ENCODE peak calls at places on chromosomes 2 and 18, in eight cellular contexts. S is activated naive CD8-positive, alpha-beta T cell treated with anti-CD3 and anti-CD28 coated beads for 36 hours; M is activated naive CD4-positive, alpha-beta T cell treated with anti-CD3 and anti-CD28 coated beads for 36 hours; F is retina; Q is caudate nucleus; D is right atrium auricular region; J is NCI-H2171 treated with DMSO at 0.1 percent for 48 hours; T is T-helper 17 cell. X is an unnamed sample.

GRCh38 chr18:48660346-48661228 is 121.8 kb downstream of the CTIF start:
- DNase-seq in F (peak; percentile 43), S (no peak), J (no peak), T (no peak), M (no peak), D (no peak), Q (no peak), X (no peak)

GRCh38 chr2:6946722-6947121 is 29.5 kb downstream of the RNF144A start:
- DNase-seq in Q (no peak), D (no peak), T (no peak), J (no peak), S (no peak), M (no peak), F (no peak), X (no peak)

GRCh38 chr2:202771741-202772470 is 99.7 kb downstream of the ICA1L start:
- DNase-seq in M (no peak), Q (no peak), D (peak; percentile 63), F (no peak), S (no peak), J (no peak), T (no peak), X (no peak)

GRCh38 chr18:156514-157230 is 1.7 kb upstream of the USP14 start:
- DNase-seq in F (no peak), M (no peak), J (no peak), Q (no peak), D (no peak), T (no peak), S (no peak), X (no peak)

GRCh38 chr18:24862225-24862893 is 401.9 kb downstream of the HRH4 start:
- DNase-seq in F (peak; percentile 63), J (no peak), M (no peak), T (no peak), S (no peak), D (no peak), Q (no peak), X (no peak)

GRCh38 chr18:11125372-11126315 is 23.7 kb downstream of the PIEZO2 start:
- DNase-seq in F (no peak), D (no peak), J (no peak), S (no peak), M (no peak), T (no peak), Q (no peak), X (no peak)

GRCh38 chr18:11495441-11495840 is 114.0 kb upstream of the SLC35G4 start:
- DNase-seq in D (no peak), Q (no peak), M (no peak), T (no peak), J (no peak), S (no peak), F (no peak), X (no peak)

GRCh38 chr2:8643238-8643995 is 38.4 kb upstream of the ID2 start:
- DNase-seq in S (no peak), Q (no peak), D (no peak), M (no peak), F (no peak), T (no peak), J (no peak), X (no peak)

GRCh38 chr2:66439291-66440010 is 4.5 kb downstream of the MEIS1 start:
- DNase-seq in D (no peak), F (peak; percentile 74), Q (peak; percentile 44), T (no peak), J (no peak), S (no peak), M (no peak), X (no peak)

GRCh38 chr2:71042287-71042686 is 26.2 kb upstream of the NAGK start:
- DNase-seq in F (no peak), J (no peak), D (no peak), Q (no peak), T (no peak), S (no peak), M (no peak), X (no peak)

GRCh38 chr2:163641986-163642385 is 93.8 kb downstream of the FIGN start:
- DNase-seq in Q (no peak), F (no peak), S (no peak), D (no peak), T (no peak), M (no peak), J (no peak), X (no peak)

GRCh38 chr2:195985731-195986130 is 82.9 kb downstream of the DNAH7 start:
- DNase-seq in M (no peak), Q (no peak), S (no peak), F (no peak), J (no peak), D (no peak), T (no peak), X (no peak)

GRCh38 chr2:28339516-28340175 is 53.0 kb upstream of the FOSL2 start:
- DNase-seq in S (no peak), F (no peak), T (no peak), D (no peak), J (no peak), M (no peak), Q (no peak), X (no peak)

GRCh38 chr2:88880441-88880953 is 189.0 kb downstream of the RPIA start:
- DNase-seq in J (peak; percentile 57), Q (no peak), F (peak; percentile 59), M (peak; percentile 61), S (peak; percentile 14), D (peak; percentile 63), T (peak; percentile 7), X (no peak)

GRCh38 chr18:35695803-35696202 is 114.3 kb downstream of the GALNT1 start:
- DNase-seq in M (no peak), J (peak; percentile 77), Q (peak; percentile 74), S (no peak), F (no peak), D (peak; percentile 69), T (no peak), X (no peak)

GRCh38 chr2:221747289-221747972 is 175.3 kb upstream of the EPHA4 start:
- DNase-seq in J (no peak), D (no peak), S (no peak), M (no peak), T (no peak), F (no peak), Q (no peak), X (no peak)

GRCh38 chr2:238092486-238093035 is 7.6 kb upstream of the ESPNL start:
- DNase-seq in S (no peak), Q (no peak), M (peak; percentile 1), D (peak; percentile 21), J (no peak), F (no peak), T (no peak), X (no peak)

GRCh38 chr2:17520761-17521160 is 2.5 kb upstream of the RAD51AP2 start:
- DNase-seq in M (no peak), Q (no peak), D (no peak), J (no peak), T (no peak), S (no peak), F (no peak), X (no peak)

GRCh38 chr2:17272649-17273048 is 245.6 kb downstream of the RAD51AP2 start:
- DNase-seq in Q (no peak), S (no peak), T (no peak), D (no peak), J (no peak), M (no peak), F (no peak), X (no peak)

GRCh38 chr2:24111407-24111861 is 11.7 kb downstream of the PFN4 start:
- DNase-seq in J (no peak), T (no peak), S (no peak), Q (no peak), M (no peak), D (no peak), F (no peak), X (no peak)

GRCh38 chr18:22734812-22735627 is 198.1 kb upstream of the RBBP8 start:
- DNase-seq in S (no peak), D (no peak), J (no peak), F (no peak), M (no peak), Q (no peak), T (no peak), X (no peak)

GRCh38 chr2:224997802-224998201 is 44.5 kb downstream of the DOCK10 start:
- DNase-seq in D (no peak), S (peak; percentile 24), T (no peak), J (no peak), F (no peak), M (no peak), Q (no peak), X (no peak)

GRCh38 chr2:108574332-108574731 is 40.1 kb downstream of the LIMS1 start:
- DNase-seq in T (no peak), M (no peak), S (no peak), Q (no peak), D (no peak), F (no peak), J (no peak), X (no peak)

GRCh38 chr18:8750954-8751415 is 45.6 kb downstream of the MTCL1 start:
- DNase-seq in D (peak; percentile 52), J (no peak), S (no peak), F (no peak), M (no peak), T (no peak), Q (no peak), X (no peak)

GRCh38 chr18:35324926-35325655 is 19.1 kb downstream of the ZNF24 start:
- DNase-seq in F (no peak), J (no peak), M (no peak), S (no peak), Q (no peak), T (no peak), D (no peak), X (no peak)

GRCh38 chr18:31598021-31598805 is 6.5 kb downstream of the TTR start:
- DNase-seq in S (no peak), D (no peak), T (no peak), Q (no peak), F (no peak), M (no peak), J (no peak), X (no peak)

GRCh38 chr2:67917332-67918054 is 145.3 kb downstream of the C1D start:
- DNase-seq in S (no peak), D (no peak), T (no peak), J (no peak), F (no peak), Q (no peak), M (no peak), X (no peak)

GRCh38 chr2:227566012-227566411 is 32.7 kb upstream of the SCYGR2 start:
- DNase-seq in D (no peak), J (no peak), M (no peak), T (no peak), Q (no peak), S (no peak), F (no peak), X (no peak)

GRCh38 chr2:239392072-239392357 is 8.8 kb downstream of the HDAC4 start:
- DNase-seq in M (no peak), T (no peak), D (no peak), S (no peak), J (no peak), Q (no peak), F (peak; percentile 31), X (no peak)

GRCh38 chr2:31239842-31240198 is 5.9 kb downstream of the EHD3 start:
- DNase-seq in J (no peak), T (no peak), D (peak; percentile 85), S (no peak), Q (no peak), F (no peak), M (no peak), X (no peak)

GRCh38 chr2:169734172-169734847 is 678 bp downstream of the KLHL23 start:
- DNase-seq in S (peak; percentile 52), M (peak; percentile 30), D (no peak), T (no peak), F (peak; percentile 78), J (peak; percentile 21), Q (peak; percentile 26), X (no peak)

GRCh38 chr18:79868168-79868784 is 70.5 kb downstream of the KCNG2 start:
- DNase-seq in D (no peak), F (no peak), S (no peak), T (no peak), M (no peak), J (no peak), Q (no peak), X (no peak)

GRCh38 chr18:48605408-48605845 is 66.6 kb downstream of the CTIF start:
- DNase-seq in D (no peak), Q (no peak), T (no peak), M (no peak), J (peak; percentile 40), F (peak; percentile 61), S (no peak), X (no peak)

GRCh38 chr2:23426284-23426905 is 41.4 kb downstream of the KLHL29 start:
- DNase-seq in D (peak; percentile 81), F (peak; percentile 65), T (no peak), M (no peak), Q (no peak), S (no peak), J (no peak), X (no peak)